ENCODE peak calls at places on chromosomes 6 and 20, in four cellular contexts. One of them, this sample, is unnamed.

GRCh38 chr6:23905301-23905700 is 220.7 kb upstream of the NRSN1 start:
- DNase-seq in GM23248: no peak
- DNase-seq in naive thymus-derived CD4-positive, alpha-beta T cell: no peak
- DNase-seq in tibial nerve: no peak
- DNase-seq in this sample: no peak

GRCh38 chr20:20711413-20711812 is 1.0 kb downstream of the RALGAPA2 start:
- DNase-seq in tibial nerve: no peak
- DNase-seq in GM23248: no peak
- DNase-seq in naive thymus-derived CD4-positive, alpha-beta T cell: no peak
- DNase-seq in this sample: no peak

GRCh38 chr6:100257661-100258395 is 206.9 kb downstream of the SIM1 start:
- DNase-seq in naive thymus-derived CD4-positive, alpha-beta T cell: no peak
- DNase-seq in tibial nerve: no peak
- DNase-seq in GM23248: peak; percentile 59
- DNase-seq in this sample: no peak

GRCh38 chr20:8151371-8151770 is 19.3 kb downstream of the PLCB1 start:
- DNase-seq in naive thymus-derived CD4-positive, alpha-beta T cell: no peak
- DNase-seq in GM23248: no peak
- DNase-seq in tibial nerve: no peak
- DNase-seq in this sample: no peak

GRCh38 chr20:62367483-62368302 is 581 bp upstream of the LAMA5 start:
- DNase-seq in naive thymus-derived CD4-positive, alpha-beta T cell: no peak
- DNase-seq in GM23248: no peak
- DNase-seq in tibial nerve: no peak
- DNase-seq in this sample: peak; percentile 65

GRCh38 chr6:68447112-68447511 is 188.0 kb upstream of the ADGRB3 start:
- DNase-seq in tibial nerve: no peak
- DNase-seq in naive thymus-derived CD4-positive, alpha-beta T cell: no peak
- DNase-seq in GM23248: no peak
- DNase-seq in this sample: no peak

GRCh38 chr6:119446623-119447008 is 97.1 kb upstream of the MAN1A1 start:
- DNase-seq in tibial nerve: no peak
- DNase-seq in naive thymus-derived CD4-positive, alpha-beta T cell: no peak
- DNase-seq in GM23248: peak; percentile 51
- DNase-seq in this sample: no peak

GRCh38 chr6:163837681-163838431 is 423.3 kb downstream of the QKI start:
- DNase-seq in GM23248: peak; percentile 12
- DNase-seq in naive thymus-derived CD4-positive, alpha-beta T cell: no peak
- DNase-seq in tibial nerve: no peak
- DNase-seq in this sample: no peak

GRCh38 chr6:116682334-116682712 is 1.3 kb downstream of the KPNA5 start:
- DNase-seq in naive thymus-derived CD4-positive, alpha-beta T cell: peak; percentile 26
- DNase-seq in GM23248: peak; percentile 56
- DNase-seq in tibial nerve: no peak
- DNase-seq in this sample: no peak

GRCh38 chr20:58251979-58252591 is 23.6 kb upstream of the ANKRD60 start:
- DNase-seq in naive thymus-derived CD4-positive, alpha-beta T cell: no peak
- DNase-seq in tibial nerve: no peak
- DNase-seq in GM23248: peak; percentile 95
- DNase-seq in this sample: no peak

GRCh38 chr20:43949741-43950618 is 35.3 kb downstream of the TOX2 start:
- DNase-seq in naive thymus-derived CD4-positive, alpha-beta T cell: peak; percentile 67
- DNase-seq in tibial nerve: no peak
- DNase-seq in GM23248: no peak
- DNase-seq in this sample: peak; percentile 35

GRCh38 chr6:166262738-166263515 is 45.3 kb downstream of the PRR18 start:
- DNase-seq in tibial nerve: no peak
- DNase-seq in GM23248: no peak
- DNase-seq in naive thymus-derived CD4-positive, alpha-beta T cell: no peak
- DNase-seq in this sample: no peak

GRCh38 chr6:40391086-40391485 is 196.1 kb downstream of the LRFN2 start:
- DNase-seq in GM23248: no peak
- DNase-seq in naive thymus-derived CD4-positive, alpha-beta T cell: no peak
- DNase-seq in tibial nerve: no peak
- DNase-seq in this sample: no peak

GRCh38 chr20:63031251-63032014 is 24.7 kb upstream of the BHLHE23 start:
- DNase-seq in GM23248: no peak
- DNase-seq in naive thymus-derived CD4-positive, alpha-beta T cell: no peak
- DNase-seq in tibial nerve: no peak
- DNase-seq in this sample: no peak

GRCh38 chr6:52517502-52518278 is 59.2 kb downstream of the TRAM2 start:
- DNase-seq in tibial nerve: peak; percentile 55
- DNase-seq in naive thymus-derived CD4-positive, alpha-beta T cell: no peak
- DNase-seq in GM23248: peak; percentile 99
- DNase-seq in this sample: peak; percentile 81

GRCh38 chr6:23243858-23244257 is 674.5 kb downstream of the HDGFL1 start:
- DNase-seq in naive thymus-derived CD4-positive, alpha-beta T cell: no peak
- DNase-seq in tibial nerve: no peak
- DNase-seq in GM23248: no peak
- DNase-seq in this sample: no peak

GRCh38 chr20:3701061-3701998 is 11.1 kb downstream of the SIGLEC1 start:
- DNase-seq in GM23248: no peak
- DNase-seq in naive thymus-derived CD4-positive, alpha-beta T cell: no peak
- DNase-seq in tibial nerve: no peak
- DNase-seq in this sample: no peak

GRCh38 chr6:82984720-82985119 is 80.9 kb downstream of the UBE3D start:
- DNase-seq in naive thymus-derived CD4-positive, alpha-beta T cell: no peak
- DNase-seq in GM23248: no peak
- DNase-seq in tibial nerve: no peak
- DNase-seq in this sample: no peak

GRCh38 chr6:167056370-167056769 is 57.2 kb downstream of the CEP43 start:
- DNase-seq in tibial nerve: no peak
- DNase-seq in GM23248: no peak
- DNase-seq in naive thymus-derived CD4-positive, alpha-beta T cell: peak; percentile 36
- DNase-seq in this sample: no peak

GRCh38 chr20:35821807-35822242 is 50.0 kb downstream of the PHF20 start:
- DNase-seq in tibial nerve: no peak
- DNase-seq in GM23248: peak; percentile 80
- DNase-seq in naive thymus-derived CD4-positive, alpha-beta T cell: no peak
- DNase-seq in this sample: no peak

GRCh38 chr20:19802099-19802491 is 44.0 kb downstream of the RIN2 start:
- DNase-seq in naive thymus-derived CD4-positive, alpha-beta T cell: no peak
- DNase-seq in GM23248: no peak
- DNase-seq in tibial nerve: no peak
- DNase-seq in this sample: no peak

GRCh38 chr6:48994811-48995210 is 468.2 kb downstream of the MMUT start:
- DNase-seq in tibial nerve: no peak
- DNase-seq in naive thymus-derived CD4-positive, alpha-beta T cell: no peak
- DNase-seq in GM23248: no peak
- DNase-seq in this sample: no peak

GRCh38 chr6:157228421-157229218 is 94.7 kb downstream of the TMEM242 start:
- DNase-seq in tibial nerve: no peak
- DNase-seq in naive thymus-derived CD4-positive, alpha-beta T cell: no peak
- DNase-seq in GM23248: no peak
- DNase-seq in this sample: no peak

GRCh38 chr6:2245954-2246863 is 804 bp upstream of the GMDS start:
- DNase-seq in naive thymus-derived CD4-positive, alpha-beta T cell: peak; percentile 8
- DNase-seq in GM23248: peak; percentile 64
- DNase-seq in tibial nerve: peak; percentile 18
- DNase-seq in this sample: peak; percentile 32

GRCh38 chr20:37566590-37567330 is 39.1 kb upstream of the BLCAP start:
- DNase-seq in tibial nerve: no peak
- DNase-seq in GM23248: no peak
- DNase-seq in naive thymus-derived CD4-positive, alpha-beta T cell: no peak
- DNase-seq in this sample: no peak

GRCh38 chr6:52877168-52877567 is 32.3 kb downstream of the GSTA3 start:
- DNase-seq in tibial nerve: no peak
- DNase-seq in GM23248: peak; percentile 94
- DNase-seq in naive thymus-derived CD4-positive, alpha-beta T cell: no peak
- DNase-seq in this sample: no peak

GRCh38 chr6:4398806-4399205 is 263.4 kb upstream of the ECI2 start:
- DNase-seq in GM23248: peak; percentile 16
- DNase-seq in tibial nerve: no peak
- DNase-seq in naive thymus-derived CD4-positive, alpha-beta T cell: no peak
- DNase-seq in this sample: no peak

GRCh38 chr6:116557863-116558262 is 4.3 kb downstream of the CALHM4 start:
- DNase-seq in naive thymus-derived CD4-positive, alpha-beta T cell: no peak
- DNase-seq in tibial nerve: no peak
- DNase-seq in GM23248: peak; percentile 98
- DNase-seq in this sample: peak; percentile 61

GRCh38 chr6:146885708-146886457 is 287.1 kb downstream of the ADGB start:
- DNase-seq in naive thymus-derived CD4-positive, alpha-beta T cell: no peak
- DNase-seq in tibial nerve: no peak
- DNase-seq in GM23248: no peak
- DNase-seq in this sample: no peak

GRCh38 chr20:51228763-51229162 is 205.9 kb upstream of the KCNG1 start:
- DNase-seq in naive thymus-derived CD4-positive, alpha-beta T cell: no peak
- DNase-seq in tibial nerve: no peak
- DNase-seq in GM23248: no peak
- DNase-seq in this sample: no peak

GRCh38 chr20:51236396-51236795 is 213.5 kb upstream of the KCNG1 start:
- DNase-seq in tibial nerve: no peak
- DNase-seq in naive thymus-derived CD4-positive, alpha-beta T cell: no peak
- DNase-seq in GM23248: peak; percentile 17
- DNase-seq in this sample: no peak

GRCh38 chr20:51227744-51228143 is 204.8 kb upstream of the KCNG1 start:
- DNase-seq in tibial nerve: no peak
- DNase-seq in naive thymus-derived CD4-positive, alpha-beta T cell: no peak
- DNase-seq in GM23248: no peak
- DNase-seq in this sample: no peak

GRCh38 chr20:51233345-51233744 is 210.4 kb upstream of the KCNG1 start:
- DNase-seq in GM23248: no peak
- DNase-seq in naive thymus-derived CD4-positive, alpha-beta T cell: no peak
- DNase-seq in tibial nerve: no peak
- DNase-seq in this sample: no peak

DNA sequence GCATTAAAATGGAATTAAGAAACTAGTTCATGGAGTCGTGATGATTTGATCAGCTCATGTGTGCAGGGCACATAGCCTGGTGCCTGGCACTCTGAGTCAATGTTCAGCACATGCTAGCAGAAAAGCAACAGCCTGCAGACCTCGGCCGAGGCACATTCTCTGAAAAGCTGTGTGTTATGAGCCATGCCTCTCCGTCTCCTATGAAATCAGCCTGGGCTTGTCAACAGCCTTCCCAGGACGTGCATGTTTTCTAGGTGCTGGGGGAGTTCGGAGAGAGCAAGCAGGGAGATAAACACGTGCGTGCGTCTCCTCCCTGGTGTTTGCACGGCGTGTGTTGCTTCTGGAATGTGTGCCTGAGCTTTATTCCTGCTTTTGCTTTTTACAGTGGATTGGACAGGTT is 207.8 kb upstream of the KCNG1 start:
- DNase-seq in GM23248: no peak
- DNase-seq in naive thymus-derived CD4-positive, alpha-beta T cell: no peak
- DNase-seq in tibial nerve: no peak
- DNase-seq in this sample: no peak
- H3K27ac ChIP-seq in GM23248: no peak overlapping the region
- H3K27ac ChIP-seq in naive thymus-derived CD4-positive, alpha-beta T cell: no peak overlapping the region
- H3K27ac ChIP-seq in tibial nerve: no peak overlapping the region
- H3K27ac ChIP-seq in this sample: no peak overlapping the region

GRCh38 chr6:27441001-27441400 is 31.9 kb downstream of the ZNF184 start:
- DNase-seq in GM23248: no peak
- DNase-seq in tibial nerve: no peak
- DNase-seq in naive thymus-derived CD4-positive, alpha-beta T cell: no peak
- DNase-seq in this sample: no peak
- H3K9me3 ChIP-seq in GM23248: no peaks in the 10 kb centered on the region
- H3K9me3 ChIP-seq in tibial nerve: peaks cover 4% of the 10 kb centered on the region
- H3K9me3 ChIP-seq in naive thymus-derived CD4-positive, alpha-beta T cell: no peaks in the 10 kb centered on the region
- H3K9me3 ChIP-seq in this sample: peaks cover 33% of the 10 kb centered on the region

DNA sequence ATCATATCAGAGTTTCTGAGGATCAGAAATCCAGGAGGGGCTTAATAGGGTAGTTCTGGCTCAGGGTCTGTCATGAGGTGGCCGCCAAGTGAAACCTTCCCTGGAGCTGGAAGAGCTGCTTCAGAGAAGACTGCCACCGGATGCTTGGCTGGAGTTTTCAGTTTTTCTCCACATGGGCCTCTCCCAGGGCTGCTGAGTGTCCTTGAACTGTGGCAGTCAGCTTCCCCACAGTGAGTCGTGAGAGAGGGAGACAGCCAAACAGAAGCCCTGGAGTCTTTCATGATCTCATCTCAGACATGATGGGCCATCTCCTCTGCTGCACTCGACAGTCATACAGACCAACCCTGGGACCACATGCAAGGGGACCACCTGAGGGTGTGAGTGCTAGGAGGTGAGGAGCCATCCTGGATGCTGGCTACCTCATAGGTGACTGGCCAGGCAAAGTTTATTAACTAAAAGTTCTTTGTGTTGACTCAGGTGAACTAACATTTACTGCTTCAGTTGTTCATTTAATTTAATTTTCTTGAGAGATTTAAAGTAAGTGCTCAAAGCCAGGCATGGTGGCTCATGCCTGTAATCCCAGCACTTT is 71.5 kb downstream of the SHLD1 start:
- DNase-seq in tibial nerve: no peak
- DNase-seq in GM23248: peak; percentile 52
- DNase-seq in naive thymus-derived CD4-positive, alpha-beta T cell: no peak
- DNase-seq in this sample: no peak
- H3K27ac ChIP-seq in tibial nerve: no peak overlapping the region
- H3K27ac ChIP-seq in GM23248: no peak overlapping the region
- H3K27ac ChIP-seq in naive thymus-derived CD4-positive, alpha-beta T cell: no peak overlapping the region
- H3K27ac ChIP-seq in this sample: no peak overlapping the region

DNA sequence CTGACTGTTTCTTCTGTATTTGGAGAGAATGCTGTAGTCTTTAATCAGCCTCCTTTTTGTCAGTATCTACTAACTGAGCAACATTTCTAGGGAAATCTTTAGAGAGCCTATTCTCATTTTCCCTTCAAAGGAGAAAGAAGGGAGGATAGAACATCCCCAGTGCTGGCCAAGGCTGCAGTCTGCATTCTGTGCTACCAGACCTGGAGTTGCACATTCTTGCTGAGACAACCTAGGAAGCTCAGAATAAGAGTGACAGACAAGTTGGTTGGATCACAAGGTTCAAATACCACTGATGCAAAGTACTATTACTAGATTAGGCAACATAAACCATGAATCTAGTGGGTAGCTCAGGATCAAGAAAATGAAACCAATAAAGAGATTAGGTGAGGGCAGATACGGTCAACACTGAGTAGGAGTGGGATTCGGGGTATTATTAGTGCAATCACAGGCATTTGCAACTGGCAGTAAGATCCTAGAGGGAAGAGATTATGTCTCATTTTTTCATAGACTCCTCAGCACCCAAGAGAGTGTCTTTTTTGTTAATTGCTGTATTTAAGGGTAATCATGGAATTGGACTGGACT is 213.5 kb upstream of the FAM83B start:
- DNase-seq in naive thymus-derived CD4-positive, alpha-beta T cell: no peak
- DNase-seq in GM23248: no peak
- DNase-seq in tibial nerve: no peak
- DNase-seq in this sample: no peak
- H3K9me3 ChIP-seq in naive thymus-derived CD4-positive, alpha-beta T cell: no peaks in the 10 kb centered on the region
- H3K9me3 ChIP-seq in GM23248: no peaks in the 10 kb centered on the region
- H3K9me3 ChIP-seq in tibial nerve: no peaks in the 10 kb centered on the region
- H3K9me3 ChIP-seq in this sample: no peaks in the 10 kb centered on the region

GRCh38 chr6:140043762-140044378 is 669.4 kb upstream of the CITED2 start:
- DNase-seq in tibial nerve: no peak
- DNase-seq in GM23248: peak; percentile 56
- DNase-seq in naive thymus-derived CD4-positive, alpha-beta T cell: no peak
- DNase-seq in this sample: no peak
- H3K27ac ChIP-seq in tibial nerve: no peak overlapping the region
- H3K27ac ChIP-seq in GM23248: peak overlapping the region; percentile 24
- H3K27ac ChIP-seq in naive thymus-derived CD4-positive, alpha-beta T cell: no peak overlapping the region
- H3K27ac ChIP-seq in this sample: no peak overlapping the region

DNA sequence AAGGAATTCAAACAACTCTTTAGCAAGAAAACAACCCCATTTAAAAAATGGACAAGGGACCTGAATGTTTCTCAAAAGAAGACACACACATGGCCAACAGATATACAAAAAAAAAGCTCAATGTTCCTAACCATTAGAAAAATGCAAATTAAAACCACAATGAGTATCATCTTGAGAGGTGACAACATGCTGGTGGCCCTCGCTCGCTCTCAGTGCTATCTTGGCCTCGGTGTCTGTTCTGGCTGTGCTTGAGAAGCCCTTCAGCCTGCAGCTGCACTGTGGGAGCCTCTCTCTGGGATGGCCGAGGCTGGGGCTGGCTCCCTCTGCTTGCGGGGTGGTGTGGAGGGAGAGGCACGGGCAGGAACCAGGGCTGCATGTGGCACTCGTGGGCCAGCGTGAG is 13.4 kb downstream of the SPINT4 start:
- DNase-seq in GM23248: no peak
- DNase-seq in naive thymus-derived CD4-positive, alpha-beta T cell: no peak
- DNase-seq in tibial nerve: no peak
- DNase-seq in this sample: no peak
- H3K9me3 ChIP-seq in GM23248: no peaks in the 10 kb centered on the region
- H3K9me3 ChIP-seq in naive thymus-derived CD4-positive, alpha-beta T cell: no peaks in the 10 kb centered on the region
- H3K9me3 ChIP-seq in tibial nerve: no peaks in the 10 kb centered on the region
- H3K9me3 ChIP-seq in this sample: peaks cover 23% of the 10 kb centered on the region